ENCODE peak calls at places on chromosomes 3 and 15, in nine cellular contexts. One of them, this sample, is unnamed.

GRCh38 chr3:179037361-179037760 is 34.2 kb downstream of the ZMAT3 start:
- DNase-seq in neural progenitor cell: no peak
- DNase-seq in psoas muscle: peak; percentile 48
- DNase-seq in adrenal gland: no peak
- DNase-seq in endodermal cell: no peak
- DNase-seq in astrocyte: peak; percentile 95
- DNase-seq in lung: no peak
- DNase-seq in OCI-LY7: no peak
- DNase-seq in gastrocnemius medialis: no peak
- DNase-seq in this sample: peak; percentile 48

GRCh38 chr3:56157693-56158092 is 310.6 kb downstream of the ERC2 start:
- DNase-seq in neural progenitor cell: peak; percentile 4
- DNase-seq in psoas muscle: peak; percentile 15
- DNase-seq in adrenal gland: peak; percentile 16
- DNase-seq in endodermal cell: peak; percentile 47
- DNase-seq in astrocyte: peak; percentile 34
- DNase-seq in lung: no peak
- DNase-seq in OCI-LY7: peak; percentile 16
- DNase-seq in gastrocnemius medialis: peak; percentile 11
- DNase-seq in this sample: no peak

GRCh38 chr15:51558421-51558820 is 64.2 kb downstream of the DMXL2 start:
- DNase-seq in neural progenitor cell: no peak
- DNase-seq in psoas muscle: no peak
- DNase-seq in adrenal gland: no peak
- DNase-seq in endodermal cell: no peak
- DNase-seq in astrocyte: no peak
- DNase-seq in lung: no peak
- DNase-seq in OCI-LY7: no peak
- DNase-seq in gastrocnemius medialis: no peak
- DNase-seq in this sample: no peak

GRCh38 chr3:123605789-123606234 is 21.0 kb upstream of the HACD2 start:
- DNase-seq in neural progenitor cell: no peak
- DNase-seq in psoas muscle: no peak
- DNase-seq in adrenal gland: no peak
- DNase-seq in endodermal cell: peak; percentile 63
- DNase-seq in astrocyte: peak; percentile 26
- DNase-seq in lung: no peak
- DNase-seq in OCI-LY7: peak; percentile 13
- DNase-seq in gastrocnemius medialis: no peak
- DNase-seq in this sample: no peak

GRCh38 chr15:42128476-42128875 is 28.0 kb downstream of the PLA2G4F start:
- DNase-seq in neural progenitor cell: no peak
- DNase-seq in psoas muscle: no peak
- DNase-seq in adrenal gland: no peak
- DNase-seq in endodermal cell: no peak
- DNase-seq in astrocyte: no peak
- DNase-seq in lung: no peak
- DNase-seq in OCI-LY7: no peak
- DNase-seq in gastrocnemius medialis: no peak
- DNase-seq in this sample: no peak

GRCh38 chr3:178494376-178494775 is 41.9 kb upstream of the KCNMB2 start:
- DNase-seq in neural progenitor cell: no peak
- DNase-seq in psoas muscle: no peak
- DNase-seq in adrenal gland: no peak
- DNase-seq in endodermal cell: no peak
- DNase-seq in astrocyte: peak; percentile 43
- DNase-seq in lung: no peak
- DNase-seq in OCI-LY7: no peak
- DNase-seq in gastrocnemius medialis: no peak
- DNase-seq in this sample: no peak

GRCh38 chr3:72070005-72070404 is 285.1 kb upstream of the PROK2 start:
- DNase-seq in neural progenitor cell: no peak
- DNase-seq in psoas muscle: no peak
- DNase-seq in adrenal gland: no peak
- DNase-seq in endodermal cell: no peak
- DNase-seq in astrocyte: no peak
- DNase-seq in lung: no peak
- DNase-seq in OCI-LY7: no peak
- DNase-seq in gastrocnemius medialis: no peak
- DNase-seq in this sample: no peak

GRCh38 chr3:12175137-12175593 is 16.5 kb upstream of the TIMP4 start:
- DNase-seq in neural progenitor cell: no peak
- DNase-seq in psoas muscle: no peak
- DNase-seq in adrenal gland: no peak
- DNase-seq in endodermal cell: no peak
- DNase-seq in astrocyte: peak; percentile 68
- DNase-seq in lung: no peak
- DNase-seq in OCI-LY7: no peak
- DNase-seq in gastrocnemius medialis: no peak
- DNase-seq in this sample: no peak

GRCh38 chr3:152539191-152539764 is 270.5 kb downstream of the MBNL1 start:
- DNase-seq in neural progenitor cell: no peak
- DNase-seq in psoas muscle: no peak
- DNase-seq in adrenal gland: no peak
- DNase-seq in endodermal cell: peak; percentile 58
- DNase-seq in astrocyte: no peak
- DNase-seq in lung: no peak
- DNase-seq in OCI-LY7: peak; percentile 16
- DNase-seq in gastrocnemius medialis: no peak
- DNase-seq in this sample: no peak

GRCh38 chr3:71260782-71261181 is 322.7 kb downstream of the FOXP1 start:
- DNase-seq in neural progenitor cell: no peak
- DNase-seq in psoas muscle: no peak
- DNase-seq in adrenal gland: no peak
- DNase-seq in endodermal cell: no peak
- DNase-seq in astrocyte: no peak
- DNase-seq in lung: no peak
- DNase-seq in OCI-LY7: no peak
- DNase-seq in gastrocnemius medialis: no peak
- DNase-seq in this sample: no peak

GRCh38 chr3:120816728-120817127 is 74.2 kb downstream of the GTF2E1 start:
- DNase-seq in neural progenitor cell: no peak
- DNase-seq in psoas muscle: no peak
- DNase-seq in adrenal gland: no peak
- DNase-seq in endodermal cell: no peak
- DNase-seq in astrocyte: no peak
- DNase-seq in lung: no peak
- DNase-seq in OCI-LY7: no peak
- DNase-seq in gastrocnemius medialis: no peak
- DNase-seq in this sample: no peak

GRCh38 chr3:153103406-153103945 is 58.5 kb upstream of the RAP2B start:
- DNase-seq in neural progenitor cell: no peak
- DNase-seq in psoas muscle: no peak
- DNase-seq in adrenal gland: no peak
- DNase-seq in endodermal cell: no peak
- DNase-seq in astrocyte: no peak
- DNase-seq in lung: no peak
- DNase-seq in OCI-LY7: no peak
- DNase-seq in gastrocnemius medialis: no peak
- DNase-seq in this sample: no peak

GRCh38 chr15:69074843-69075224 is 60.3 kb downstream of the NOX5 start:
- DNase-seq in neural progenitor cell: peak; percentile 39
- DNase-seq in psoas muscle: no peak
- DNase-seq in adrenal gland: no peak
- DNase-seq in endodermal cell: peak; percentile 79
- DNase-seq in astrocyte: no peak
- DNase-seq in lung: no peak
- DNase-seq in OCI-LY7: no peak
- DNase-seq in gastrocnemius medialis: no peak
- DNase-seq in this sample: no peak

GRCh38 chr3:2872884-2873283 is 237.3 kb downstream of the IL5RA start:
- DNase-seq in neural progenitor cell: no peak
- DNase-seq in psoas muscle: no peak
- DNase-seq in adrenal gland: no peak
- DNase-seq in endodermal cell: no peak
- DNase-seq in astrocyte: no peak
- DNase-seq in lung: no peak
- DNase-seq in OCI-LY7: no peak
- DNase-seq in gastrocnemius medialis: no peak
- DNase-seq in this sample: no peak

DNA sequence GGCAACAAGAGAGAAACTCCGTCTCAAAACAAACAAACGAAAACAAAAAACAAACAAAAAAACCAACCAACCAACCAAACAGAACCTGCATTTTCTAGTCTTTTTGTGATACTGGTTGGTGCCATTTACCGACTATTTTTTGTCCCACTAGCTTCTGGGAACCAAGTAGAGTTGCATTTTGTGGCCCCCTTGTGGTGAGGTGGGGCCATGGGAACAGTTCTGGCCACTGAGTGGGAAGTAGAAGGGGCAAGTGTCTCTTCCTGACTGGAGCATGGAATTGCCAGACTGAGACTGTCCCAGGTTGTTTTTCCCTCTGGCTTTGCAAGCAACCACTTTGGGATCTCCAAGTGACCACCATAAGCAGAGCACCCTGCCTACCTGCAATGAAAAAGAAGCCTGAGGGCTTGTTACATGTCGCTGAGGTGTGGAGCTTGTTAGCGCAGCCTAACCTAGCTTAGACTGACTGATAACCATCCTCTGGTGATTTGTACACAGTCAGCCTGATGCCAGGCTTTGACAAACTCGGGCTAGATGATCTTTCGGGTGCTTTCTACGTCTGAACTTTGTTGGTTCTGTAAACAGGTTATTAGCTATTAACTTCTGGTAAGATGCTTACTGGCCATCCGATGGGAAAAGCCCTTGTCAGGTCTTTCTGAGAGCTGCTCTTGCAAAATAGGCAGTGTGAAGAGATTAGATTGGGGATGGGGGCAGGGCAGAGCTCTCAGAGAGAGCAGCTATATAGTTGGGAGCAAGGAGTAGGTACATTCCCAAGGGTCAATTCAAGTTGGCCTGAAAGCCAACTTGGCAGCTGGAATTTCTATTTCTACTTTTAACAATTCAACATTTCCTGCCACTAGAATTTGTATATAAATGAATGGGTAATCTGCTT is 172.2 kb downstream of the SSR3 start:
- DNase-seq in neural progenitor cell: peak; percentile 24
- DNase-seq in psoas muscle: no peak
- DNase-seq in adrenal gland: no peak
- DNase-seq in endodermal cell: peak; percentile 88
- DNase-seq in astrocyte: no peak
- DNase-seq in lung: no peak
- DNase-seq in OCI-LY7: peak; percentile 26
- DNase-seq in gastrocnemius medialis: no peak
- DNase-seq in this sample: no peak
- TF ChIP-seq CTCF in neural progenitor cell: peak; percentile 51
- TF ChIP-seq CTCF in psoas muscle: peak; percentile 28
- TF ChIP-seq CTCF in adrenal gland: peak; percentile 34
- TF ChIP-seq CTCF in endodermal cell: peak; percentile 81
- TF ChIP-seq CTCF in astrocyte: peak; percentile 62
- TF ChIP-seq CTCF in lung: peak; percentile 27
- TF ChIP-seq CTCF in OCI-LY7: peak; percentile 77
- TF ChIP-seq CTCF in gastrocnemius medialis: no peak
- TF ChIP-seq CTCF in this sample: peak; percentile 49

GRCh38 chr15:70083946-70084345 is 13.8 kb downstream of the TLE3 start:
- DNase-seq in neural progenitor cell: no peak
- DNase-seq in psoas muscle: no peak
- DNase-seq in adrenal gland: no peak
- DNase-seq in endodermal cell: no peak
- DNase-seq in astrocyte: no peak
- DNase-seq in lung: no peak
- DNase-seq in OCI-LY7: peak; percentile 67
- DNase-seq in gastrocnemius medialis: no peak
- DNase-seq in this sample: no peak
- H3K4me1 ChIP-seq in neural progenitor cell: peaks cover 58% of the 10 kb centered on the region
- H3K4me1 ChIP-seq in psoas muscle: peaks cover 11% of the 10 kb centered on the region
- H3K4me1 ChIP-seq in adrenal gland: peaks cover 2% of the 10 kb centered on the region
- H3K4me1 ChIP-seq in endodermal cell: peaks cover 29% of the 10 kb centered on the region
- H3K4me1 ChIP-seq in astrocyte: peaks cover 2% of the 10 kb centered on the region
- H3K4me1 ChIP-seq in lung: no peaks in the 10 kb centered on the region
- H3K4me1 ChIP-seq in OCI-LY7: peaks cover 50% of the 10 kb centered on the region
- H3K4me1 ChIP-seq in gastrocnemius medialis: peaks cover 12% of the 10 kb centered on the region
- H3K4me1 ChIP-seq in this sample: peaks cover 32% of the 10 kb centered on the region

DNA sequence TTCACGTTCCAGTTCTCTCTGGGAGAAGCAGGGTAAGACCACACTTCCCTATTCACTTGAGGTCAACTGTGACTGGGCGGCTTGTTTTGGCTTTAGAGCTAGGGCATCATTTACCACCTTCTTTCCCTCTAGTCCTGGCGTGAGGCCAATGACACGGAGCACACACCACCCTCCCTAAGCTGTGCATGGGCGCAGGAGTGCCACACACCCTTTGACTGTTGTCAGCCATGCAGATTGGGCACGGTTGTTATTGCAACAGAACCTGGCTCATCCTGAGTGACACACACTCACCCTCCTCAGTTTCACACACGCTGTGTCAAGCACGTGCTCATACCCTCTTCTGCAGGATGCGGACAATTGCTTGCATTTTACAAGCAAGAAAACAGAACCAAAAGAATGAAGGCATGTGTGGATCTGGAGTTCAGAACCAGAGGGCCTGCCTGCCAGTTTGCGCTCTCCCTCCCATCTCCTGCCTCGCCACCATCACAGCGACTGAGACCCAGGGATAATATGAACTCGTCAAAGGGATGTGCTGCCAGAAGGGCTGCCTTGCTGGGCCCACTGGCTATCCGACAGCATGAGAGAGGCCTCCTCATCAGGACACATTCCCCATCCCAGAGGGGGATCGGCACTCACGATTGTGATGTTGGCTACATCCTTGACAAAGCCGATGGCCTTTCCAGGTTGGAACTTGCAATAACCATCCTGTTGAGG is 17.6 kb downstream of the CTSH start:
- DNase-seq in neural progenitor cell: no peak
- DNase-seq in psoas muscle: no peak
- DNase-seq in adrenal gland: no peak
- DNase-seq in endodermal cell: peak; percentile 38
- DNase-seq in astrocyte: no peak
- DNase-seq in lung: no peak
- DNase-seq in OCI-LY7: no peak
- DNase-seq in gastrocnemius medialis: no peak
- DNase-seq in this sample: no peak
- TF ChIP-seq CTCF in neural progenitor cell: no peak
- TF ChIP-seq CTCF in psoas muscle: no peak
- TF ChIP-seq CTCF in adrenal gland: no peak
- TF ChIP-seq CTCF in endodermal cell: no peak
- TF ChIP-seq CTCF in astrocyte: no peak
- TF ChIP-seq CTCF in lung: no peak
- TF ChIP-seq CTCF in OCI-LY7: no peak
- TF ChIP-seq CTCF in gastrocnemius medialis: no peak
- TF ChIP-seq CTCF in this sample: no peak

DNA sequence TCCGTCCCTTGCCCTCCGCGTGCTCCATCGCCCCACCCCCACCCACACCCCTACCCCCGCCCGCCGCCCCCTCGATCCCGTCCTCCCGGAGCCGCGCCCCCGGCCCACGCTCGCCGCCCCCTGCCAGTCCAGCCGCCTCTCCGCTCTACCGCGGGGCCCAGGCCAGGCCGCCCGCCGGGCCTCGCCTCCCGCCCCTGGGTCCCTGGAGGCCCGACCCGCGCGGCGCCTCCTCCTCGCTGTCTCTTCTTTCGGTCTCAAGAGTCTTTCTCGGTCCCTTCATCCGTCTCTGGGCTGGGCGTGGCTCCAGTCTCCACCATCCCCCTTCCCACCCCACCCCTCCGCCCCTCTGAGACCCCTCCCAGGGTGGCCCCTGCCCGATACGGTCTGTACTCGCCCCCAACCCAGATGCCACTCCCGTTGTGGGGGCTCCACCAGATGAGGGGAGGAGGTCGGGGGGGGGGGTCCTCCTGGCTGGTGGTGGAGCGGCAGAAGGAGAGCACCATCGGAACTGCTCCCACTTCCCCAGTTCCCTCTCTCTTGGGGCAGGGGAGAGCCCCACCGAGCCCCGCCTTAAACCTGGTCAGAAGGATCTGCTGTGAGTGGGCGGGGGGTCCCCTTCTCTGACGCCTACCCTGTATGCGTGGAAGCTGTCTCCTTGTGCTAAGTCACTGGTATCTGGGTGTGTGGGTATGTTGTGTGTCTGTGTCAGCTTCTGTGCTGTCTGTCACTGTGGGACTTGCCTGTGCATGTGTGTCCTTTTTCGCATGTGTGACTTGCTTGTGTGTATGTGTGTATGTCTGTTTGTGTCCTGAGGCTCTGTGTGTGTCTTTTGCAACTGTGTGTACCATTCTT is 1.0 kb downstream of the PRKCD start:
- DNase-seq in neural progenitor cell: peak; percentile 76
- DNase-seq in psoas muscle: peak; percentile 37
- DNase-seq in adrenal gland: no peak
- DNase-seq in endodermal cell: peak; percentile 80
- DNase-seq in astrocyte: no peak
- DNase-seq in lung: no peak
- DNase-seq in OCI-LY7: peak; percentile 71
- DNase-seq in gastrocnemius medialis: no peak
- DNase-seq in this sample: peak; percentile 44
- H3K4me1 ChIP-seq in neural progenitor cell: peaks cover 22% of the 10 kb centered on the region
- H3K4me1 ChIP-seq in psoas muscle: peaks cover 19% of the 10 kb centered on the region
- H3K4me1 ChIP-seq in adrenal gland: peaks cover 76% of the 10 kb centered on the region
- H3K4me1 ChIP-seq in endodermal cell: peaks cover 12% of the 10 kb centered on the region
- H3K4me1 ChIP-seq in astrocyte: peaks cover 23% of the 10 kb centered on the region
- H3K4me1 ChIP-seq in lung: no peaks in the 10 kb centered on the region
- H3K4me1 ChIP-seq in OCI-LY7: peaks cover 79% of the 10 kb centered on the region
- H3K4me1 ChIP-seq in gastrocnemius medialis: peaks cover 18% of the 10 kb centered on the region
- H3K4me1 ChIP-seq in this sample: peaks cover 59% of the 10 kb centered on the region